ENCODE peak calls at places on chromosomes 1 and 21, in eight cellular contexts. One of them, this sample, is unnamed.

GRCh38 chr21:28160378-28160777 is 832.3 kb downstream of the LTN1 start:
- DNase-seq in HFFc6: no peak
- DNase-seq in ACHN: no peak
- DNase-seq in ELR: no peak
- DNase-seq in HEK293T: no peak
- DNase-seq in IMR-90: no peak
- DNase-seq in skeletal muscle cell: no peak
- DNase-seq in stimulated activated CD4-positive, alpha-beta T cell treated with anti-CD3 and anti-CD28 coated beads, Interleukin-1b, Interleukin-23, amount 100 ng/mL, for 1 hour: no peak
- DNase-seq in this sample: no peak

GRCh38 chr1:161128591-161129420 is 3.7 kb downstream of the DEDD start:
- DNase-seq in HFFc6: no peak
- DNase-seq in ACHN: no peak
- DNase-seq in ELR: no peak
- DNase-seq in HEK293T: no peak
- DNase-seq in IMR-90: no peak
- DNase-seq in skeletal muscle cell: no peak
- DNase-seq in stimulated activated CD4-positive, alpha-beta T cell treated with anti-CD3 and anti-CD28 coated beads, Interleukin-1b, Interleukin-23, amount 100 ng/mL, for 1 hour: no peak
- DNase-seq in this sample: no peak

GRCh38 chr1:115330480-115331013 is 7.5 kb downstream of the NGF start:
- DNase-seq in HFFc6: peak
- DNase-seq in ACHN: no peak
- DNase-seq in ELR: peak
- DNase-seq in HEK293T: no peak
- DNase-seq in IMR-90: peak
- DNase-seq in skeletal muscle cell: no peak
- DNase-seq in stimulated activated CD4-positive, alpha-beta T cell treated with anti-CD3 and anti-CD28 coated beads, Interleukin-1b, Interleukin-23, amount 100 ng/mL, for 1 hour: no peak
- DNase-seq in this sample: peak

GRCh38 chr1:109201123-109201703 is 12.5 kb upstream of the SARS1 start:
- DNase-seq in HFFc6: peak
- DNase-seq in ACHN: peak
- DNase-seq in ELR: peak
- DNase-seq in HEK293T: peak
- DNase-seq in IMR-90: peak
- DNase-seq in skeletal muscle cell: peak
- DNase-seq in stimulated activated CD4-positive, alpha-beta T cell treated with anti-CD3 and anti-CD28 coated beads, Interleukin-1b, Interleukin-23, amount 100 ng/mL, for 1 hour: no peak
- DNase-seq in this sample: peak

GRCh38 chr1:201025571-201026002 is 2.1 kb upstream of the KIF21B start:
- DNase-seq in HFFc6: no peak
- DNase-seq in ACHN: peak
- DNase-seq in ELR: peak
- DNase-seq in HEK293T: peak
- DNase-seq in IMR-90: peak
- DNase-seq in skeletal muscle cell: peak
- DNase-seq in stimulated activated CD4-positive, alpha-beta T cell treated with anti-CD3 and anti-CD28 coated beads, Interleukin-1b, Interleukin-23, amount 100 ng/mL, for 1 hour: no peak
- DNase-seq in this sample: no peak

GRCh38 chr21:44438531-44439210 is 16.6 kb upstream of the LRRC3 start:
- DNase-seq in HFFc6: no peak
- DNase-seq in ACHN: no peak
- DNase-seq in ELR: no peak
- DNase-seq in HEK293T: no peak
- DNase-seq in IMR-90: no peak
- DNase-seq in skeletal muscle cell: no peak
- DNase-seq in stimulated activated CD4-positive, alpha-beta T cell treated with anti-CD3 and anti-CD28 coated beads, Interleukin-1b, Interleukin-23, amount 100 ng/mL, for 1 hour: no peak
- DNase-seq in this sample: no peak

GRCh38 chr1:30166194-30166593 is 557.2 kb downstream of the MATN1 start:
- DNase-seq in HFFc6: no peak
- DNase-seq in ACHN: no peak
- DNase-seq in ELR: no peak
- DNase-seq in HEK293T: no peak
- DNase-seq in IMR-90: no peak
- DNase-seq in skeletal muscle cell: no peak
- DNase-seq in stimulated activated CD4-positive, alpha-beta T cell treated with anti-CD3 and anti-CD28 coated beads, Interleukin-1b, Interleukin-23, amount 100 ng/mL, for 1 hour: no peak
- DNase-seq in this sample: no peak

GRCh38 chr1:114320586-114320985 is 166.9 kb upstream of the SYT6 start:
- DNase-seq in HFFc6: peak
- DNase-seq in ACHN: peak
- DNase-seq in ELR: peak
- DNase-seq in HEK293T: no peak
- DNase-seq in IMR-90: peak
- DNase-seq in skeletal muscle cell: peak
- DNase-seq in stimulated activated CD4-positive, alpha-beta T cell treated with anti-CD3 and anti-CD28 coated beads, Interleukin-1b, Interleukin-23, amount 100 ng/mL, for 1 hour: no peak
- DNase-seq in this sample: peak

GRCh38 chr21:45768741-45769049 is 125.2 kb downstream of the PCBP3 start:
- DNase-seq in HFFc6: no peak
- DNase-seq in ACHN: peak
- DNase-seq in ELR: no peak
- DNase-seq in HEK293T: no peak
- DNase-seq in IMR-90: no peak
- DNase-seq in skeletal muscle cell: no peak
- DNase-seq in stimulated activated CD4-positive, alpha-beta T cell treated with anti-CD3 and anti-CD28 coated beads, Interleukin-1b, Interleukin-23, amount 100 ng/mL, for 1 hour: no peak
- DNase-seq in this sample: no peak

GRCh38 chr21:34260598-34260997 is 103.2 kb upstream of the KCNE2 start:
- DNase-seq in HFFc6: no peak
- DNase-seq in ACHN: no peak
- DNase-seq in ELR: no peak
- DNase-seq in HEK293T: no peak
- DNase-seq in IMR-90: no peak
- DNase-seq in skeletal muscle cell: no peak
- DNase-seq in stimulated activated CD4-positive, alpha-beta T cell treated with anti-CD3 and anti-CD28 coated beads, Interleukin-1b, Interleukin-23, amount 100 ng/mL, for 1 hour: no peak
- DNase-seq in this sample: no peak

GRCh38 chr1:197144570-197145325 is 1.7 kb downstream of the ASPM start:
- DNase-seq in HFFc6: peak
- DNase-seq in ACHN: peak
- DNase-seq in ELR: peak
- DNase-seq in HEK293T: no peak
- DNase-seq in IMR-90: peak
- DNase-seq in skeletal muscle cell: no peak
- DNase-seq in stimulated activated CD4-positive, alpha-beta T cell treated with anti-CD3 and anti-CD28 coated beads, Interleukin-1b, Interleukin-23, amount 100 ng/mL, for 1 hour: no peak
- DNase-seq in this sample: no peak

GRCh38 chr21:16775056-16775455 is 737.8 kb upstream of the CXADR start:
- DNase-seq in HFFc6: no peak
- DNase-seq in ACHN: no peak
- DNase-seq in ELR: no peak
- DNase-seq in HEK293T: no peak
- DNase-seq in IMR-90: no peak
- DNase-seq in skeletal muscle cell: no peak
- DNase-seq in stimulated activated CD4-positive, alpha-beta T cell treated with anti-CD3 and anti-CD28 coated beads, Interleukin-1b, Interleukin-23, amount 100 ng/mL, for 1 hour: no peak
- DNase-seq in this sample: no peak

GRCh38 chr1:65378547-65378946 is 41.9 kb upstream of the LEPR start:
- DNase-seq in HFFc6: no peak
- DNase-seq in ACHN: no peak
- DNase-seq in ELR: no peak
- DNase-seq in HEK293T: no peak
- DNase-seq in IMR-90: no peak
- DNase-seq in skeletal muscle cell: no peak
- DNase-seq in stimulated activated CD4-positive, alpha-beta T cell treated with anti-CD3 and anti-CD28 coated beads, Interleukin-1b, Interleukin-23, amount 100 ng/mL, for 1 hour: no peak
- DNase-seq in this sample: no peak

GRCh38 chr21:36847189-36847588 is 119.3 kb downstream of the HLCS start:
- DNase-seq in HFFc6: peak
- DNase-seq in ACHN: peak
- DNase-seq in ELR: peak
- DNase-seq in HEK293T: no peak
- DNase-seq in IMR-90: peak
- DNase-seq in skeletal muscle cell: peak
- DNase-seq in stimulated activated CD4-positive, alpha-beta T cell treated with anti-CD3 and anti-CD28 coated beads, Interleukin-1b, Interleukin-23, amount 100 ng/mL, for 1 hour: no peak
- DNase-seq in this sample: peak

GRCh38 chr1:27584453-27584852 is 19.5 kb downstream of the AHDC1 start:
- DNase-seq in HFFc6: no peak
- DNase-seq in ACHN: no peak
- DNase-seq in ELR: no peak
- DNase-seq in HEK293T: no peak
- DNase-seq in IMR-90: no peak
- DNase-seq in skeletal muscle cell: no peak
- DNase-seq in stimulated activated CD4-positive, alpha-beta T cell treated with anti-CD3 and anti-CD28 coated beads, Interleukin-1b, Interleukin-23, amount 100 ng/mL, for 1 hour: no peak
- DNase-seq in this sample: no peak

GRCh38 chr1:234899041-234899787 is 229.4 kb downstream of the TOMM20 start:
- DNase-seq in HFFc6: peak
- DNase-seq in ACHN: no peak
- DNase-seq in ELR: peak
- DNase-seq in HEK293T: no peak
- DNase-seq in IMR-90: peak
- DNase-seq in skeletal muscle cell: no peak
- DNase-seq in stimulated activated CD4-positive, alpha-beta T cell treated with anti-CD3 and anti-CD28 coated beads, Interleukin-1b, Interleukin-23, amount 100 ng/mL, for 1 hour: no peak
- DNase-seq in this sample: no peak

GRCh38 chr1:4965346-4965726 is 310.9 kb downstream of the AJAP1 start:
- DNase-seq in HFFc6: no peak
- DNase-seq in ACHN: no peak
- DNase-seq in ELR: no peak
- DNase-seq in HEK293T: no peak
- DNase-seq in IMR-90: no peak
- DNase-seq in skeletal muscle cell: no peak
- DNase-seq in stimulated activated CD4-positive, alpha-beta T cell treated with anti-CD3 and anti-CD28 coated beads, Interleukin-1b, Interleukin-23, amount 100 ng/mL, for 1 hour: no peak
- DNase-seq in this sample: no peak

GRCh38 chr21:45976666-45977335 is 4.8 kb upstream of the COL6A1 start:
- DNase-seq in HFFc6: no peak
- DNase-seq in ACHN: no peak
- DNase-seq in ELR: no peak
- DNase-seq in HEK293T: no peak
- DNase-seq in IMR-90: no peak
- DNase-seq in skeletal muscle cell: no peak
- DNase-seq in stimulated activated CD4-positive, alpha-beta T cell treated with anti-CD3 and anti-CD28 coated beads, Interleukin-1b, Interleukin-23, amount 100 ng/mL, for 1 hour: no peak
- DNase-seq in this sample: no peak

GRCh38 chr1:37663426-37664000 is 28.8 kb upstream of the CDCA8 start:
- DNase-seq in HFFc6: no peak
- DNase-seq in ACHN: no peak
- DNase-seq in ELR: no peak
- DNase-seq in HEK293T: no peak
- DNase-seq in IMR-90: no peak
- DNase-seq in skeletal muscle cell: no peak
- DNase-seq in stimulated activated CD4-positive, alpha-beta T cell treated with anti-CD3 and anti-CD28 coated beads, Interleukin-1b, Interleukin-23, amount 100 ng/mL, for 1 hour: no peak
- DNase-seq in this sample: no peak

GRCh38 chr1:79190074-79190473 is 183.5 kb upstream of the ADGRL4 start:
- DNase-seq in HFFc6: no peak
- DNase-seq in ACHN: no peak
- DNase-seq in ELR: no peak
- DNase-seq in HEK293T: no peak
- DNase-seq in IMR-90: peak
- DNase-seq in skeletal muscle cell: no peak
- DNase-seq in stimulated activated CD4-positive, alpha-beta T cell treated with anti-CD3 and anti-CD28 coated beads, Interleukin-1b, Interleukin-23, amount 100 ng/mL, for 1 hour: no peak
- DNase-seq in this sample: no peak

GRCh38 chr1:40258445-40258769 is 371 bp downstream of the ZMPSTE24 start:
- DNase-seq in HFFc6: no peak
- DNase-seq in ACHN: peak
- DNase-seq in ELR: peak
- DNase-seq in HEK293T: peak
- DNase-seq in IMR-90: peak
- DNase-seq in skeletal muscle cell: no peak
- DNase-seq in stimulated activated CD4-positive, alpha-beta T cell treated with anti-CD3 and anti-CD28 coated beads, Interleukin-1b, Interleukin-23, amount 100 ng/mL, for 1 hour: no peak
- DNase-seq in this sample: no peak

GRCh38 chr1:46364612-46365011 is 24.0 kb downstream of the NSUN4 start:
- DNase-seq in HFFc6: no peak
- DNase-seq in ACHN: no peak
- DNase-seq in ELR: peak
- DNase-seq in HEK293T: no peak
- DNase-seq in IMR-90: peak
- DNase-seq in skeletal muscle cell: no peak
- DNase-seq in stimulated activated CD4-positive, alpha-beta T cell treated with anti-CD3 and anti-CD28 coated beads, Interleukin-1b, Interleukin-23, amount 100 ng/mL, for 1 hour: no peak
- DNase-seq in this sample: no peak

GRCh38 chr1:172342584-172343245 is 77.8 kb upstream of the C1orf105 start:
- DNase-seq in HFFc6: no peak
- DNase-seq in ACHN: no peak
- DNase-seq in ELR: peak
- DNase-seq in HEK293T: no peak
- DNase-seq in IMR-90: no peak
- DNase-seq in skeletal muscle cell: no peak
- DNase-seq in stimulated activated CD4-positive, alpha-beta T cell treated with anti-CD3 and anti-CD28 coated beads, Interleukin-1b, Interleukin-23, amount 100 ng/mL, for 1 hour: no peak
- DNase-seq in this sample: no peak

GRCh38 chr1:59041878-59042277 is 255.0 kb upstream of the FGGY start:
- DNase-seq in HFFc6: no peak
- DNase-seq in ACHN: no peak
- DNase-seq in ELR: no peak
- DNase-seq in HEK293T: no peak
- DNase-seq in IMR-90: peak
- DNase-seq in skeletal muscle cell: peak
- DNase-seq in stimulated activated CD4-positive, alpha-beta T cell treated with anti-CD3 and anti-CD28 coated beads, Interleukin-1b, Interleukin-23, amount 100 ng/mL, for 1 hour: no peak
- DNase-seq in this sample: no peak

GRCh38 chr21:28675265-28676041 is 317.2 kb downstream of the LTN1 start:
- DNase-seq in HFFc6: peak
- DNase-seq in ACHN: no peak
- DNase-seq in ELR: peak
- DNase-seq in HEK293T: no peak
- DNase-seq in IMR-90: no peak
- DNase-seq in skeletal muscle cell: peak
- DNase-seq in stimulated activated CD4-positive, alpha-beta T cell treated with anti-CD3 and anti-CD28 coated beads, Interleukin-1b, Interleukin-23, amount 100 ng/mL, for 1 hour: no peak
- DNase-seq in this sample: no peak

GRCh38 chr1:213987422-213987875 is 324 bp upstream of the PROX1 start:
- DNase-seq in HFFc6: no peak
- DNase-seq in ACHN: no peak
- DNase-seq in ELR: peak
- DNase-seq in HEK293T: no peak
- DNase-seq in IMR-90: no peak
- DNase-seq in skeletal muscle cell: no peak
- DNase-seq in stimulated activated CD4-positive, alpha-beta T cell treated with anti-CD3 and anti-CD28 coated beads, Interleukin-1b, Interleukin-23, amount 100 ng/mL, for 1 hour: no peak
- DNase-seq in this sample: no peak

GRCh38 chr1:11529763-11530730 is 51.1 kb downstream of the DISP3 start:
- DNase-seq in HFFc6: no peak
- DNase-seq in ACHN: no peak
- DNase-seq in ELR: no peak
- DNase-seq in HEK293T: no peak
- DNase-seq in IMR-90: no peak
- DNase-seq in skeletal muscle cell: no peak
- DNase-seq in stimulated activated CD4-positive, alpha-beta T cell treated with anti-CD3 and anti-CD28 coated beads, Interleukin-1b, Interleukin-23, amount 100 ng/mL, for 1 hour: no peak
- DNase-seq in this sample: no peak

GRCh38 chr1:12143631-12144155 is 23.1 kb upstream of the TNFRSF1B start:
- DNase-seq in HFFc6: peak
- DNase-seq in ACHN: peak
- DNase-seq in ELR: peak
- DNase-seq in HEK293T: no peak
- DNase-seq in IMR-90: peak
- DNase-seq in skeletal muscle cell: peak
- DNase-seq in stimulated activated CD4-positive, alpha-beta T cell treated with anti-CD3 and anti-CD28 coated beads, Interleukin-1b, Interleukin-23, amount 100 ng/mL, for 1 hour: no peak
- DNase-seq in this sample: peak

GRCh38 chr1:17080085-17080759 is 26.4 kb upstream of the SDHB start:
- DNase-seq in HFFc6: no peak
- DNase-seq in ACHN: no peak
- DNase-seq in ELR: no peak
- DNase-seq in HEK293T: no peak
- DNase-seq in IMR-90: no peak
- DNase-seq in skeletal muscle cell: no peak
- DNase-seq in stimulated activated CD4-positive, alpha-beta T cell treated with anti-CD3 and anti-CD28 coated beads, Interleukin-1b, Interleukin-23, amount 100 ng/mL, for 1 hour: no peak
- DNase-seq in this sample: no peak

GRCh38 chr21:32921632-32922230 is 104.0 kb upstream of the OLIG2 start:
- DNase-seq in HFFc6: no peak
- DNase-seq in ACHN: peak
- DNase-seq in ELR: peak
- DNase-seq in HEK293T: peak
- DNase-seq in IMR-90: peak
- DNase-seq in skeletal muscle cell: no peak
- DNase-seq in stimulated activated CD4-positive, alpha-beta T cell treated with anti-CD3 and anti-CD28 coated beads, Interleukin-1b, Interleukin-23, amount 100 ng/mL, for 1 hour: no peak
- DNase-seq in this sample: no peak

This sample was measured in astrocyte of the cerebellum.